ENCODE peak calls at places on chromosomes 2 and 18, in nine cellular contexts. A is neural crest cell; W is NCI-H82; I is activated naive CD4-positive, alpha-beta T cell; G is NCI-H226; D is epithelial cell of esophagus; Q is HFFc6; H is cardiac muscle cell; F is upper lobe of right lung. J is an unnamed sample.

GRCh38 chr18:77346446-77346845 is 96.8 kb downstream of the GALR1 start:
- DNase-seq in A (no peak), W (no peak), I (no peak), G (no peak), D (no peak), Q (no peak), H (peak), F (no peak), J (peak)

GRCh38 chr2:231683292-231683898 is 24.9 kb upstream of the PTMA start:
- DNase-seq in A (no peak), W (peak), I (no peak), G (no peak), D (no peak), Q (no peak), H (no peak), F (no peak), J (no peak)

GRCh38 chr18:52343731-52344340 is 3.8 kb downstream of the DCC start:
- DNase-seq in A (no peak), W (peak), I (no peak), G (no peak), D (no peak), Q (no peak), H (no peak), F (no peak), J (no peak)

GRCh38 chr2:10136187-10136934 is 13.8 kb downstream of the RRM2 start:
- DNase-seq in A (no peak), W (no peak), I (no peak), G (no peak), D (no peak), Q (no peak), H (no peak), F (no peak), J (no peak)

GRCh38 chr2:191789791-191790190 is 57.1 kb downstream of the CAVIN2 start:
- DNase-seq in A (no peak), W (no peak), I (no peak), G (no peak), D (peak), Q (no peak), H (peak), F (no peak), J (no peak)

GRCh38 chr2:20179755-20180594 is 45.0 kb downstream of the SDC1 start:
- DNase-seq in A (no peak), W (peak), I (no peak), G (no peak), D (peak), Q (no peak), H (no peak), F (peak), J (no peak)

GRCh38 chr18:79578396-79579260 is 101.0 kb upstream of the CTDP1 start:
- DNase-seq in A (no peak), W (no peak), I (no peak), G (no peak), D (no peak), Q (no peak), H (no peak), F (peak), J (no peak)

GRCh38 chr2:86396304-86396785 is 44.8 kb upstream of the KDM3A start:
- DNase-seq in A (no peak), W (peak), I (no peak), G (peak), D (peak), Q (peak), H (peak), F (no peak), J (peak)

GRCh38 chr2:70513751-70514150 is 39.9 kb downstream of the TGFA start:
- DNase-seq in A (no peak), W (no peak), I (no peak), G (no peak), D (no peak), Q (no peak), H (no peak), F (no peak), J (no peak)

GRCh38 chr2:136141510-136142154 is 23.7 kb upstream of the CXCR4 start:
- DNase-seq in A (no peak), W (peak), I (no peak), G (no peak), D (peak), Q (no peak), H (no peak), F (no peak), J (no peak)

GRCh38 chr2:239313776-239314175 is 87.0 kb downstream of the HDAC4 start:
- DNase-seq in A (no peak), W (no peak), I (no peak), G (no peak), D (no peak), Q (no peak), H (no peak), F (no peak), J (no peak)

J was measured in HCEC 1CT.